ENCODE peak calls at places on chromosomes 12 and 14, in six cellular contexts. A is HCT116, D is HepG2, V is GM12878, S is H1, Y is K562. T is an unnamed sample.
A peak's percentile ranks its signal among the peaks of the same experiment; 100 is the strongest.

GRCh38 chr12:4881665-4882064 is 28.0 kb upstream of the KCNA1 start:
- DNase-seq in A (no peak), D (no peak), V (no peak), S (no peak), Y (no peak), T (no peak)

GRCh38 chr12:119613319-119613936 is 19.9 kb downstream of the TMEM233 start:
- DNase-seq in A (peak; percentile 70), D (peak; percentile 34), V (no peak), S (no peak), Y (no peak), T (peak; percentile 21)

GRCh38 chr14:74501135-74501614 is 7.6 kb downstream of the ISCA2 start:
- DNase-seq in A (no peak), D (peak; percentile 52), V (no peak), S (peak; percentile 56), Y (peak; percentile 19), T (peak; percentile 62)

GRCh38 chr14:75247286-75247922 is 31.2 kb upstream of the FOS start:
- DNase-seq in A (no peak), D (peak; percentile 77), V (peak; percentile 40), S (no peak), Y (no peak), T (no peak)

GRCh38 chr14:35821546-35822411 is 4.4 kb upstream of the BRMS1L start:
- DNase-seq in A (peak; percentile 53), D (peak; percentile 83), V (no peak), S (no peak), Y (peak; percentile 30), T (peak; percentile 40)

GRCh38 chr12:49564241-49565118 is 3.5 kb downstream of the MCRS1 start:
- DNase-seq in A (no peak), D (no peak), V (no peak), S (no peak), Y (no peak), T (no peak)

GRCh38 chr12:26870491-26871419 is 37.8 kb upstream of the ITPR2 start:
- DNase-seq in A (peak; percentile 33), D (no peak), V (peak; percentile 35), S (no peak), Y (no peak), T (peak; percentile 96)

GRCh38 chr12:59803735-59804134 is 207.9 kb downstream of the SLC16A7 start:
- DNase-seq in A (no peak), D (no peak), V (no peak), S (no peak), Y (no peak), T (no peak)

GRCh38 chr12:96208346-96208745 is 14.2 kb downstream of the ELK3 start:
- DNase-seq in A (no peak), D (no peak), V (no peak), S (no peak), Y (no peak), T (peak; percentile 75)

GRCh38 chr14:56390859-56391258 is 188.7 kb upstream of the TMEM260 start:
- DNase-seq in A (peak; percentile 4), D (no peak), V (no peak), S (no peak), Y (no peak), T (no peak)

GRCh38 chr12:112841240-112841639 is 49.7 kb downstream of the RPH3A start:
- DNase-seq in A (no peak), D (no peak), V (no peak), S (no peak), Y (no peak), T (no peak)

GRCh38 chr14:53285806-53286205 is 132.7 kb upstream of the DDHD1 start:
- DNase-seq in A (no peak), D (no peak), V (no peak), S (no peak), Y (no peak), T (no peak)

GRCh38 chr12:110042260-110042659 is 6.1 kb downstream of the C12orf76 start:
- DNase-seq in A (no peak), D (peak; percentile 26), V (no peak), S (no peak), Y (no peak), T (no peak)

GRCh38 chr14:106308839-106309389 is 782.5 kb downstream of the TMEM121 start:
- DNase-seq in A (no peak), D (peak; percentile 35), V (peak; percentile 83), S (no peak), Y (peak; percentile 59), T (no peak)

GRCh38 chr12:45988259-45988658 is 2.1 kb downstream of the SCAF11 start:
- DNase-seq in A (no peak), D (no peak), V (no peak), S (no peak), Y (no peak), T (no peak)

GRCh38 chr12:108573310-108573709 is 10.9 kb downstream of the ISCU start:
- DNase-seq in A (no peak), D (no peak), V (peak; percentile 69), S (no peak), Y (no peak), T (no peak)

GRCh38 chr12:113933201-113933786 is 32.8 kb downstream of the RBM19 start:
- DNase-seq in A (no peak), D (no peak), V (no peak), S (no peak), Y (peak; percentile 81), T (no peak)

GRCh38 chr14:92088494-92088893 is 17.9 kb downstream of the ATXN3 start:
- DNase-seq in A (no peak), D (no peak), V (no peak), S (no peak), Y (no peak), T (no peak)

GRCh38 chr12:12403264-12404248 is 46.7 kb downstream of the BORCS5 start:
- DNase-seq in A (no peak), D (peak; percentile 97), V (no peak), S (no peak), Y (no peak), T (peak; percentile 75)

GRCh38 chr12:57477710-57478681 is 1.7 kb downstream of the ARHGAP9 start:
- DNase-seq in A (no peak), D (no peak), V (peak; percentile 41), S (no peak), Y (peak; percentile 49), T (no peak)

GRCh38 chr12:70364695-70365397 is 1.2 kb upstream of the KCNMB4 start:
- DNase-seq in A (no peak), D (no peak), V (no peak), S (no peak), Y (no peak), T (peak; percentile 14)

GRCh38 chr14:28772613-28773012 is 6.0 kb downstream of the FOXG1 start:
- DNase-seq in A (no peak), D (no peak), V (no peak), S (no peak), Y (no peak), T (no peak)

GRCh38 chr12:49050507-49051372 is 9.9 kb downstream of the KMT2D start:
- DNase-seq in A (no peak), D (no peak), V (no peak), S (no peak), Y (no peak), T (no peak)

GRCh38 chr14:103627073-103628025 is 1.7 kb upstream of the KLC1 start:
- DNase-seq in A (no peak), D (no peak), V (no peak), S (no peak), Y (no peak), T (no peak)

GRCh38 chr14:56585461-56586084 is 6.0 kb downstream of the TMEM260 start:
- DNase-seq in A (no peak), D (no peak), V (no peak), S (no peak), Y (no peak), T (no peak)

GRCh38 chr12:70258605-70259403 is 15.6 kb downstream of the CNOT2 start:
- DNase-seq in A (no peak), D (peak; percentile 16), V (no peak), S (no peak), Y (no peak), T (no peak)

GRCh38 chr12:2796187-2796663 is 1.5 kb downstream of the FKBP4 start:
- DNase-seq in A (no peak), D (no peak), V (no peak), S (no peak), Y (peak; percentile 16), T (no peak)

GRCh38 chr12:2794261-2794735 is 472 bp upstream of the FKBP4 start:
- DNase-seq in A (no peak), D (no peak), V (no peak), S (no peak), Y (no peak), T (no peak)

GRCh38 chr12:2793561-2793960 is 1.2 kb upstream of the FKBP4 start:
- DNase-seq in A (no peak), D (no peak), V (no peak), S (no peak), Y (no peak), T (no peak)

GRCh38 chr12:2794736-2795289 is at the start of gene FKBP4:
- DNase-seq in A (peak; percentile 47), D (peak; percentile 55), V (no peak), S (peak; percentile 63), Y (peak; percentile 91), T (peak; percentile 82)

GRCh38 chr12:2795291-2796186 is 769 bp downstream of the FKBP4 start:
- DNase-seq in A (no peak), D (peak; percentile 17), V (no peak), S (no peak), Y (peak; percentile 84), T (peak; percentile 57)
- TF ChIP-seq POLR2A in A (no peak), D (peak; percentile 24), V (peak; percentile 69), S (no peak), Y (no peak), T (no peak)

GRCh38 chr12:65876898-65877721 is 52.8 kb downstream of the HMGA2 start:
- DNase-seq in A (no peak), D (peak; percentile 49), V (no peak), S (no peak), Y (no peak), T (peak; percentile 93)
- TF ChIP-seq POLR2AphosphoS5 in A (no peak), D (no peak), V (no peak), S (no peak), Y (no peak), T (peak; percentile 18)

GRCh38 chr14:76920572-76921175 is 94.5 kb downstream of the LRRC74A start:
- DNase-seq in A (no peak), D (no peak), V (no peak), S (no peak), Y (no peak), T (no peak)
- H2AFZ ChIP-seq in A (no peak overlapping the region), D (no peak overlapping the region), V (no peak overlapping the region), S (no peak overlapping the region), Y (no peak overlapping the region), T (peak overlapping the region; percentile 31)

DNA sequence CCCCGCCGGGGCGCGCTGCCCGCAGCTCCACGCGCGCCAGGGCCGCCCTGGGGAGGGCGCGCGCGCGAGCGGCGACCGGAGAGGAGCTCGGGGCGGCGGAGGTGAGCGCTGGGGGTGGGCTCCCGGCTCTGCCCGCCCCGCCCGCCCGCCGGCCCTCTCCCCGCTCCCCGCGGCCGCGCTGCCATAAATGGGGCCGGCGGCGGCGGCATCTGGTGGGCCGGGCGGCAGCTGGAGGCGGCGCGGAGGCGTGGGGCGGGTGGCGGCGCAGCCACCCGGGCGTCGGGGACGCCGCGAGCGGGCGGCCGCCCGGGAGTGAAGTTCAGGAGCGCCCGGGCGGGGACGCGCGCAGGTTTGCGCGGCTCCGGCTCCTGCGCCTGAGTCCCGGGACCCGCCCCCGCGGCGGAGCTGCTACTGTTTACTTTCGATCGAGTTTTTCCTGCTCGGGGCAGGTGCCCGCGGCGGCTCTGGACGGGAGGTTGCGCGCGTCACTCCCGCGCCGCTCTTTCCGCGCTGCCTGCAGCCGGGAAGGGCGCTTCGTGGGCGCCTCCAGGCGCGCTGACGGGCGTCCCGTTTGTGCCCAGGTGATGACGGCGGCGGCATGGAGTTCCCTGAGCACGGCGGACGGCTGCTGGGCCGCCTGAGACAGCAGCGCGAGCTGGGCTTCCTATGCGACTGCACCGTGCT is at the start of gene ZBTB42:
- DNase-seq in A (no peak), D (peak; percentile 54), V (no peak), S (no peak), Y (no peak), T (peak; percentile 42)
- TF ChIP-seq POLR2A in A (no peak), D (no peak), V (no peak), S (no peak), Y (no peak), T (no peak)